ENCODE peak calls at places on chromosomes 1 and 21, in four cellular contexts. A is cardiac fibroblast, Q is K562, K is right lobe of liver. F is an unnamed sample.

GRCh38 chr1:84758968-84759491 is 68.8 kb upstream of the SSX2IP start:
- DNase-seq in A (peak; percentile 47), Q (no peak), K (no peak), F (peak; percentile 37)

GRCh38 chr1:247494746-247495145 is 36.8 kb upstream of the OR2B11 start:
- DNase-seq in K (no peak), Q (no peak), A (no peak), F (no peak)

GRCh38 chr1:93567255-93567918 is 114.2 kb downstream of the BCAR3 start:
- DNase-seq in Q (peak; percentile 80), K (no peak), A (peak; percentile 97), F (peak; percentile 97)

GRCh38 chr1:101105877-101106276 is 80.3 kb upstream of the DPH5 start:
- DNase-seq in Q (no peak), K (no peak), A (peak; percentile 31), F (peak; percentile 53)

GRCh38 chr21:36459098-36459497 is 20.8 kb downstream of the CLDN14 start:
- DNase-seq in K (no peak), A (no peak), Q (no peak), F (no peak)

GRCh38 chr1:85502171-85502570 is 37.2 kb upstream of the DDAH1 start:
- DNase-seq in Q (no peak), A (peak; percentile 72), K (peak; percentile 26), F (peak; percentile 74)

GRCh38 chr21:41877901-41878830 is 978 bp downstream of the PRDM15 start:
- DNase-seq in Q (peak; percentile 76), A (peak; percentile 65), K (no peak), F (peak; percentile 79)

GRCh38 chr1:202807367-202807925 is 775 bp downstream of the KDM5B start:
- DNase-seq in K (peak; percentile 37), Q (peak; percentile 90), A (peak; percentile 42), F (peak; percentile 36)

GRCh38 chr1:112625696-112626095 is 6.1 kb downstream of the CAPZA1 start:
- DNase-seq in A (peak; percentile 66), K (no peak), Q (peak; percentile 36), F (peak; percentile 47)

GRCh38 chr1:115762792-115763191 is 5.7 kb downstream of the CASQ2 start:
- DNase-seq in Q (no peak), A (no peak), K (no peak), F (no peak)

GRCh38 chr1:108686609-108687313 is 5.3 kb upstream of the PRPF38B start:
- DNase-seq in K (no peak), A (peak; percentile 57), Q (no peak), F (peak; percentile 33)

GRCh38 chr1:51072040-51072439 is 30.0 kb upstream of the C1orf185 start:
- DNase-seq in A (no peak), K (no peak), Q (peak; percentile 20), F (no peak)

GRCh38 chr21:27734146-27734545 is 767.3 kb upstream of the ADAMTS5 start:
- DNase-seq in K (no peak), A (peak; percentile 81), Q (no peak), F (peak; percentile 96)

GRCh38 chr1:82337635-82338034 is 536.9 kb downstream of the ADGRL2 start:
- DNase-seq in Q (no peak), K (no peak), A (no peak), F (no peak)

GRCh38 chr21:36320421-36321324 is 676 bp downstream of the MORC3 start:
- DNase-seq in K (peak; percentile 75), Q (no peak), A (peak; percentile 73), F (peak; percentile 73)

GRCh38 chr1:246776923-246777322 is 52.7 kb downstream of the SCCPDH start:
- DNase-seq in Q (no peak), A (no peak), K (no peak), F (no peak)

GRCh38 chr1:34800214-34800613 is 7.4 kb downstream of the GJA4 start:
- DNase-seq in K (no peak), A (peak; percentile 27), Q (peak; percentile 6), F (peak; percentile 40)

GRCh38 chr21:45326169-45326833 is 38.6 kb upstream of the POFUT2 start:
- DNase-seq in Q (no peak), A (peak; percentile 63), K (no peak), F (no peak)

GRCh38 chr1:178818416-178818815 is 52.5 kb downstream of the ANGPTL1 start:
- DNase-seq in A (peak; percentile 29), Q (no peak), K (no peak), F (peak; percentile 42)

GRCh38 chr1:110068646-110069301 is 1.7 kb downstream of the ALX3 start:
- DNase-seq in K (no peak), Q (no peak), A (no peak), F (no peak)

GRCh38 chr1:7379445-7379971 is 391.6 kb upstream of the VAMP3 start:
- DNase-seq in A (peak; percentile 66), K (no peak), Q (no peak), F (peak; percentile 66)

GRCh38 chr21:36966846-36967657 is 583 bp upstream of the HLCS start:
- DNase-seq in Q (no peak), K (no peak), A (peak; percentile 25), F (peak; percentile 70)

GRCh38 chr1:49864597-49864996 is 159.2 kb downstream of the AGBL4 start:
- DNase-seq in K (no peak), A (no peak), Q (no peak), F (no peak)

GRCh38 chr21:43361493-43362296 is 65.2 kb downstream of the SIK1 start:
- DNase-seq in Q (no peak), K (peak; percentile 43), A (no peak), F (peak; percentile 76)

GRCh38 chr1:207990455-207990854 is 79.5 kb upstream of the CD34 start:
- DNase-seq in Q (no peak), K (no peak), A (no peak), F (no peak)

GRCh38 chr1:167594827-167595226 is 35.2 kb upstream of the RCSD1 start:
- DNase-seq in K (no peak), Q (no peak), A (no peak), F (no peak)

GRCh38 chr1:167605576-167605975 is 24.5 kb upstream of the RCSD1 start:
- DNase-seq in K (no peak), A (no peak), Q (no peak), F (no peak)

GRCh38 chr1:167601442-167602380 is 28.3 kb upstream of the RCSD1 start:
- DNase-seq in A (peak; percentile 39), K (peak; percentile 47), Q (no peak), F (no peak)

GRCh38 chr1:167602840-167603239 is 27.2 kb upstream of the RCSD1 start:
- DNase-seq in A (no peak), K (no peak), Q (no peak), F (no peak)

GRCh38 chr1:167599839-167600581 is 30.0 kb upstream of the RCSD1 start:
- DNase-seq in Q (peak; percentile 46), K (peak; percentile 57), A (peak; percentile 78), F (peak; percentile 87)
- H3K4me3 ChIP-seq in Q (no peak overlapping the region), K (no peak overlapping the region), A (no peak overlapping the region), F (no peak overlapping the region)

DNA sequence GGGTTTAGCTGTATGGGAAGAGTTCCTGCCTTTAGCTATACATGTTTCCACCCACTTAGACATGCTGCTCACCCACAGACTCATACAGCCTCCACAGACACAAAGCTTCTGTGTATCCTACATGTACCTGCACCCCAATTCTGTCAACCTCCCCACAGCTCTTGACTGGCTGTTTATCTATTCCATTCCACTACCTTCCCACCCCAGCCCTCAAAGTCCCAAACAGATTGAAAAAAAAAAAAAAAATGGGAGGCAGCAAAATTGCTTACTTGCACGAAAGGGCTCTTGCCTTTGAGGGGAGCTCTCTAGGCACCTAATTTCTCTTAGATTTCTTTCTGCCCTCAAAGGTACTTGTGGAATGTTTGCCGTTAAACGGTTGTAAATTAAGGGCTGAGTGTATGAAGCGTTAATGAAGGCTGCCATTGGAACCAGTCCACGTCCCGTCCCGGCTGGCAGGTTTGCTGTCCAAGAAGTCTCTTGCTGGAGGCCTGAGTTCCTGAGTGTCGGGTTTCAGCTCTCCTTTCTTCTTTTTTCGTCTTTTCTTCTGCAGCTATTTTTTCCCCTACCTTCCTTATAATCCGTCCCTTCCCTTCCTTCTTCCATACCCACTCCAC is 43.6 kb downstream of the PBX1 start:
- DNase-seq in K (no peak), Q (no peak), A (peak; percentile 74), F (peak; percentile 71)
- H3K4me3 ChIP-seq in K (no peak overlapping the region), Q (no peak overlapping the region), A (no peak overlapping the region), F (no peak overlapping the region)

DNA sequence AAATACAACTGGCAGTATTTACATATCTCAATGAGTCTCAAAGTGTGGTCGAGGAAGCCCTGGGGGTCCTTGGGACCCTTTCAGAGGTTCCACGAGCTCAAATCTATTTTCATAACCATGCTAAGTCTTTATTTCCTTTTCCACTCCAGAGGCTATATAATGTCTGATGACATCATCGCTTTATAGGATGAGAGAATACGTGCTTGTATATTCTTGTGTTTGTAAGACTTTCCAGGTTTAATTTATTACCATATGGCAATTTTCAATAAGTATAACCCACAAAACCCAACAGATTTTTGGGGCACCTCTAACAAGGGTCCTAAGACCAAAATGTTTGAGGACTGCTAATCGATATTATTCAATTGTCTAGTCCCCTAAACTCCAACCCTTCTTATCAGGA is 1.4 kb upstream of the SLC19A2 start:
- DNase-seq in K (no peak), Q (no peak), A (no peak), F (no peak)
- H3K4me3 ChIP-seq in K (peak overlapping the region; percentile 75), Q (peak overlapping the region; percentile 79), A (peak overlapping the region; percentile 86), F (peak overlapping the region; percentile 88)

DNA sequence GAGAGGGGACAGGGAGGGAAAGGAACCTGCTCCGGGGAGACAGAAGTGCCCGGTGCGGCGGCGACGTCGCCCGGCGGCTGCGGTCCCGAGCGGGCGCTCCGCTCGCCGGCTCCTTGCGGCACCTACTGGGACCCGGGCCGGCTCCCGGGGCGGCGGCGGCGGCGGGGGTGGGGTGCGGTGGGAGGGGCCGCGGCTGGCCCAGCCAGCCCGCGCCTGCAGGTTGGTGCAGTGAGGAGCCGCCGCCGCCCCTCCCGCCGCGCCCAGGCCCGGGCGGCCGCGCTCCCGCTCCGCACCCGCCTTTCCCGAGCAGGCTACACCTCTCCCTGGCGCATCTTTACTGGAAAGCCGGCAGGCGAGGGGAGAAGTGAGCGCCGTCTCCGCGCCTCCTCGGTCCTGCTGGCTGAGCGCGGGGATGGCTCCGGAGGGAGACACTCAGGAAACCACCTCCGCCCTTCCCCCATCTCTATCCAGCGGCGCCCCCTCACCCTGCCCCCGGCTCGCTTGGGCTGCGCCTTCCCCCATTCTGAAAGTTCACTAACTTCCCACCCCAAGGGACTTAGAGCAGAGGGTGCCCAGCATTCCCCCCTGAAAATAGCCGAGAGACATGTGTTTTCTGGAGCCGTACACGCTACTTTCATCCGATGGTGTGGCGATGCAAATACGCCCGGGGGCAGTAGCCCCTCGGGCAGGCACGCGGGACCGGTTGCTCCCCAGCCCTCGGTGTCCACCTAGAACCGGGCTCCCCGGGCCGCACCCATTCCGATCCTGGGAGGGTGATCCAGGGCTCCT is at the start of gene PLD5:
- DNase-seq in K (no peak), A (no peak), Q (peak; percentile 40), F (no peak)
- H3K4me3 ChIP-seq in K (peak within 1 kb of the TSS; percentile 33), A (no peak within 1 kb of the TSS), Q (no peak within 1 kb of the TSS), F (no peak within 1 kb of the TSS)

GRCh38 chr1:67761054-67761453 is 72.2 kb downstream of the GNG12 start:
- DNase-seq in K (no peak), Q (no peak), A (no peak), F (no peak)
- H3K4me3 ChIP-seq in K (no peak overlapping the region), Q (no peak overlapping the region), A (no peak overlapping the region), F (no peak overlapping the region)

GRCh38 chr1:90725341-90725960 is 8.3 kb upstream of the BARHL2 start:
- DNase-seq in A (no peak), Q (no peak), K (no peak), F (no peak)

GRCh38 chr1:90724926-90725325 is 7.8 kb upstream of the BARHL2 start:
- DNase-seq in Q (no peak), A (no peak), K (no peak), F (no peak)

GRCh38 chr1:90722874-90723273 is 5.8 kb upstream of the BARHL2 start:
- DNase-seq in A (no peak), Q (no peak), K (no peak), F (no peak)

GRCh38 chr1:90723561-90724108 is 6.5 kb upstream of the BARHL2 start:
- DNase-seq in Q (no peak), K (no peak), A (no peak), F (no peak)

GRCh38 chr1:90724361-90724760 is 7.3 kb upstream of the BARHL2 start:
- DNase-seq in A (no peak), Q (no peak), K (no peak), F (no peak)
- H3K4me3 ChIP-seq in A (no peak overlapping the region), Q (no peak overlapping the region), K (no peak overlapping the region), F (no peak overlapping the region)